ENCODE peak calls at places on chromosomes 13 and 19, in seven cellular contexts. One of them, this sample, is unnamed.

GRCh38 chr19:38079926-38080380 is 144.1 kb downstream of the DPF1 start:
- DNase-seq in heart left ventricle: no peak
- DNase-seq in ovary: no peak
- DNase-seq in adrenal gland: no peak
- DNase-seq in IMR-90: peak
- DNase-seq in spleen: no peak
- DNase-seq in A549: peak
- DNase-seq in this sample: no peak

GRCh38 chr19:45508931-45509691 is 1.8 kb downstream of the VASP start:
- DNase-seq in heart left ventricle: peak
- DNase-seq in ovary: peak
- DNase-seq in A549: peak
- DNase-seq in spleen: peak
- DNase-seq in IMR-90: peak
- DNase-seq in adrenal gland: peak
- DNase-seq in this sample: peak

GRCh38 chr13:44903596-44903995 is 85.7 kb downstream of the NUFIP1 start:
- DNase-seq in adrenal gland: peak
- DNase-seq in spleen: no peak
- DNase-seq in heart left ventricle: peak
- DNase-seq in ovary: peak
- DNase-seq in A549: no peak
- DNase-seq in IMR-90: peak
- DNase-seq in this sample: peak

GRCh38 chr13:46567671-46568070 is 14.7 kb downstream of the LRCH1 start:
- DNase-seq in IMR-90: no peak
- DNase-seq in heart left ventricle: no peak
- DNase-seq in ovary: no peak
- DNase-seq in spleen: no peak
- DNase-seq in A549: no peak
- DNase-seq in adrenal gland: no peak
- DNase-seq in this sample: no peak

GRCh38 chr19:4914736-4915501 is 5.6 kb downstream of the UHRF1 start:
- DNase-seq in ovary: no peak
- DNase-seq in heart left ventricle: no peak
- DNase-seq in spleen: peak
- DNase-seq in A549: peak
- DNase-seq in adrenal gland: peak
- DNase-seq in IMR-90: peak
- DNase-seq in this sample: no peak

GRCh38 chr19:39237200-39238184 is 7.3 kb downstream of the IFNL3 start:
- DNase-seq in adrenal gland: no peak
- DNase-seq in heart left ventricle: no peak
- DNase-seq in A549: no peak
- DNase-seq in spleen: peak
- DNase-seq in ovary: no peak
- DNase-seq in IMR-90: no peak
- DNase-seq in this sample: no peak

GRCh38 chr19:12482505-12482886 is 2.1 kb downstream of the ZNF709 start:
- DNase-seq in heart left ventricle: no peak
- DNase-seq in A549: no peak
- DNase-seq in IMR-90: no peak
- DNase-seq in adrenal gland: no peak
- DNase-seq in ovary: no peak
- DNase-seq in spleen: no peak
- DNase-seq in this sample: no peak

GRCh38 chr13:103006706-103007426 is 59.4 kb downstream of the SLC10A2 start:
- DNase-seq in heart left ventricle: no peak
- DNase-seq in A549: no peak
- DNase-seq in IMR-90: no peak
- DNase-seq in ovary: no peak
- DNase-seq in spleen: no peak
- DNase-seq in adrenal gland: no peak
- DNase-seq in this sample: no peak

GRCh38 chr19:18984251-18984650 is 43.2 kb upstream of the HOMER3 start:
- DNase-seq in adrenal gland: no peak
- DNase-seq in heart left ventricle: no peak
- DNase-seq in ovary: no peak
- DNase-seq in spleen: no peak
- DNase-seq in IMR-90: no peak
- DNase-seq in A549: no peak
- DNase-seq in this sample: no peak

GRCh38 chr13:36883829-36884228 is 36.2 kb downstream of the SMAD9 start:
- DNase-seq in A549: no peak
- DNase-seq in adrenal gland: no peak
- DNase-seq in spleen: no peak
- DNase-seq in heart left ventricle: no peak
- DNase-seq in ovary: no peak
- DNase-seq in IMR-90: no peak
- DNase-seq in this sample: no peak

GRCh38 chr13:32443111-32443510 is 15.2 kb upstream of the N4BP2L1 start:
- DNase-seq in spleen: no peak
- DNase-seq in A549: peak
- DNase-seq in heart left ventricle: no peak
- DNase-seq in adrenal gland: peak
- DNase-seq in IMR-90: peak
- DNase-seq in ovary: no peak
- DNase-seq in this sample: no peak

GRCh38 chr13:110560606-110561334 is 752 bp downstream of the RAB20 start:
- DNase-seq in spleen: no peak
- DNase-seq in IMR-90: no peak
- DNase-seq in heart left ventricle: no peak
- DNase-seq in A549: no peak
- DNase-seq in ovary: no peak
- DNase-seq in adrenal gland: peak
- DNase-seq in this sample: no peak

GRCh38 chr13:45875951-45876350 is 24.4 kb upstream of the SIAH3 start:
- DNase-seq in ovary: no peak
- DNase-seq in heart left ventricle: no peak
- DNase-seq in IMR-90: no peak
- DNase-seq in spleen: no peak
- DNase-seq in A549: no peak
- DNase-seq in adrenal gland: no peak
- DNase-seq in this sample: no peak

GRCh38 chr19:1481893-1482360 is 2.9 kb upstream of the C19orf25 start:
- DNase-seq in IMR-90: no peak
- DNase-seq in A549: no peak
- DNase-seq in ovary: no peak
- DNase-seq in adrenal gland: no peak
- DNase-seq in spleen: peak
- DNase-seq in heart left ventricle: peak
- DNase-seq in this sample: no peak

GRCh38 chr19:18557474-18558201 is at the start of gene KXD1:
- DNase-seq in ovary: peak
- DNase-seq in A549: peak
- DNase-seq in heart left ventricle: peak
- DNase-seq in adrenal gland: peak
- DNase-seq in IMR-90: peak
- DNase-seq in spleen: peak
- DNase-seq in this sample: peak

GRCh38 chr13:21176982-21177284 is 475 bp downstream of the MRPL57 start:
- DNase-seq in adrenal gland: no peak
- DNase-seq in ovary: no peak
- DNase-seq in IMR-90: no peak
- DNase-seq in heart left ventricle: no peak
- DNase-seq in A549: no peak
- DNase-seq in spleen: no peak
- DNase-seq in this sample: no peak

GRCh38 chr19:21148681-21149080 is 6.8 kb downstream of the ZNF431 start:
- DNase-seq in adrenal gland: no peak
- DNase-seq in IMR-90: no peak
- DNase-seq in A549: no peak
- DNase-seq in heart left ventricle: no peak
- DNase-seq in spleen: no peak
- DNase-seq in ovary: no peak
- DNase-seq in this sample: no peak

DNA sequence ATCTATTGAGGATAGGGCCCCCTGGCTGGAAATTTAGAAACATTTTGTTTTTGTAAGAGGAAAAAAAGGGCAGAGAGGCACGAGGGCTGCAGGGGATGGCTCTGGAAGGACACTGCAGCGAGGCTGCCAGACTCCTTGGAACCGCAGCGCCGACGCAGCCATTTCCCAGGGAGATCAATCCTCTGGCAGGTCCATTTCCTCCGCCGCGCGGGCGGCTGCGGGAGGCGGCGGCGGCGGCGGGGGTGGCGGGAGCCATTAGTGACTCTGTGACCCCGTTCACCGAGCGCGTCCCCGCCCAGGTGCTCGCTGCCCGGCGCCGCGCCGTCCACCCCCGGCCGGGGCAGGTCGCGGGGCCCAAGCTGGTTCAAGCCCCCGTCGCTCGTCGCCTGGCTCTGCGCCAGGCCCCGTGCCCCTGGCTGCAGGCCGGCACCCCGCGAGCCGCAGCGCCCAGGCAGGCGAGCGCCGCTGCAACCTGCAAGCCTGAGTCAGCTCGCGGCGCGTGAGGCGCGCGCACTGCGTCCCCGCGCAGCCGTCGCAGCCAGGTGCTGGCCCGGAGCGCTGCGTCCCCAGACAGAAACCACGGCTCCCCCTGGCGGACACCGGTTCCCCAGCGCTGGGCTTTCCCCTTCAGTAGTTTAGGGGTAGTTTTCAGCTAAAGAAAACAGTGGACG is 192.6 kb downstream of the KATNAL1 start:
- DNase-seq in spleen: peak
- DNase-seq in heart left ventricle: peak
- DNase-seq in adrenal gland: peak
- DNase-seq in A549: peak
- DNase-seq in ovary: peak
- DNase-seq in IMR-90: peak
- DNase-seq in this sample: peak
- TF ChIP-seq POLR2A in spleen: no peak
- TF ChIP-seq POLR2A in heart left ventricle: no peak
- TF ChIP-seq POLR2A in adrenal gland: peak
- TF ChIP-seq POLR2A in A549: peak
- TF ChIP-seq POLR2A in ovary: no peak
- TF ChIP-seq POLR2A in IMR-90: no peak
- TF ChIP-seq POLR2A in this sample: peak

GRCh38 chr19:30691767-30692516 is 319.8 kb downstream of the ZNF536 start:
- DNase-seq in adrenal gland: no peak
- DNase-seq in ovary: no peak
- DNase-seq in heart left ventricle: no peak
- DNase-seq in A549: no peak
- DNase-seq in spleen: no peak
- DNase-seq in IMR-90: no peak
- DNase-seq in this sample: no peak
- H3K4me3 ChIP-seq in adrenal gland: peak
- H3K4me3 ChIP-seq in ovary: peak
- H3K4me3 ChIP-seq in heart left ventricle: peak
- H3K4me3 ChIP-seq in A549: no peak
- H3K4me3 ChIP-seq in spleen: no peak
- H3K4me3 ChIP-seq in IMR-90: no peak
- H3K4me3 ChIP-seq in this sample: peak

DNA sequence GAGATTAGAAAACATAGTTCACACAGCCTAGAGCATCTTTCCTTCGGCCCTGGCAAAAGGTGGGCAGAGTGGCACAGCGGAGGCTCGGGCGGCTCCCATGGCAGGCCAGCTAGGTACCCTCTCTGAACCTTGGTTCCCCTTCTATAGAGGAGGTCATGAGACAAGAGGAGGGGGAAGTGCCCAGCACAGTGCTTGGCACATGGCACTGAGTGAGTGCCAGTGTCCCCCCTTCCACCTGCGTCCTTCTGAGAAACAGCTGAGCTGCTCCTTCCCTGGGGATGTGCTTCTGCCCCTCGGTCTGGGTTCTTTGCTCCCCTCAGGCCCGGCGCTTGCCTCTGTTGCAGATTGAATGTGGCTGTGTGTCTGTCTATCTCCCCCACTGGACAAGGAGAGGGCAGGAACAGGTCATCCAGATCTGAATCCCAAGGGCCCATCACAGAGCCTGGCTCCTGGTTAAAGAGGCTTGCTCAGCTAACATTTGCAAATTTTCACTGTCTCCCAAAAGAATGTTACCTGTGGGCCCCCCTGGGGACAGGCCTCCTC is 165.6 kb downstream of the USP12 start:
- DNase-seq in heart left ventricle: no peak
- DNase-seq in spleen: peak
- DNase-seq in adrenal gland: no peak
- DNase-seq in IMR-90: no peak
- DNase-seq in ovary: no peak
- DNase-seq in A549: no peak
- DNase-seq in this sample: no peak
- H3K27ac ChIP-seq in heart left ventricle: no peak
- H3K27ac ChIP-seq in spleen: no peak
- H3K27ac ChIP-seq in adrenal gland: no peak
- H3K27ac ChIP-seq in IMR-90: no peak
- H3K27ac ChIP-seq in ovary: no peak
- H3K27ac ChIP-seq in A549: peak
- H3K27ac ChIP-seq in this sample: no peak

GRCh38 chr19:47258434-47258833 is 2.1 kb downstream of the CCDC9 start:
- DNase-seq in IMR-90: no peak
- DNase-seq in adrenal gland: no peak
- DNase-seq in spleen: peak
- DNase-seq in heart left ventricle: no peak
- DNase-seq in A549: no peak
- DNase-seq in ovary: no peak
- DNase-seq in this sample: no peak

GRCh38 chr19:47258895-47259555 is 2.7 kb downstream of the CCDC9 start:
- DNase-seq in ovary: no peak
- DNase-seq in adrenal gland: no peak
- DNase-seq in IMR-90: no peak
- DNase-seq in A549: no peak
- DNase-seq in spleen: peak
- DNase-seq in heart left ventricle: no peak
- DNase-seq in this sample: no peak

GRCh38 chr19:47256688-47257410 is 524 bp downstream of the CCDC9 start:
- DNase-seq in spleen: peak
- DNase-seq in adrenal gland: peak
- DNase-seq in heart left ventricle: peak
- DNase-seq in ovary: peak
- DNase-seq in IMR-90: peak
- DNase-seq in A549: peak
- DNase-seq in this sample: peak

GRCh38 chr19:47255947-47256687 is at the start of gene CCDC9:
- DNase-seq in ovary: peak
- DNase-seq in adrenal gland: peak
- DNase-seq in spleen: peak
- DNase-seq in A549: peak
- DNase-seq in heart left ventricle: peak
- DNase-seq in IMR-90: peak
- DNase-seq in this sample: peak

GRCh38 chr19:47257411-47258169 is 1.3 kb downstream of the CCDC9 start:
- DNase-seq in adrenal gland: no peak
- DNase-seq in heart left ventricle: no peak
- DNase-seq in IMR-90: no peak
- DNase-seq in spleen: peak
- DNase-seq in ovary: peak
- DNase-seq in A549: no peak
- DNase-seq in this sample: no peak
- TF ChIP-seq POLR2A in adrenal gland: peak
- TF ChIP-seq POLR2A in heart left ventricle: no peak
- TF ChIP-seq POLR2A in IMR-90: peak
- TF ChIP-seq POLR2A in spleen: no peak
- TF ChIP-seq POLR2A in ovary: peak
- TF ChIP-seq POLR2A in A549: peak
- TF ChIP-seq POLR2A in this sample: peak

DNA sequence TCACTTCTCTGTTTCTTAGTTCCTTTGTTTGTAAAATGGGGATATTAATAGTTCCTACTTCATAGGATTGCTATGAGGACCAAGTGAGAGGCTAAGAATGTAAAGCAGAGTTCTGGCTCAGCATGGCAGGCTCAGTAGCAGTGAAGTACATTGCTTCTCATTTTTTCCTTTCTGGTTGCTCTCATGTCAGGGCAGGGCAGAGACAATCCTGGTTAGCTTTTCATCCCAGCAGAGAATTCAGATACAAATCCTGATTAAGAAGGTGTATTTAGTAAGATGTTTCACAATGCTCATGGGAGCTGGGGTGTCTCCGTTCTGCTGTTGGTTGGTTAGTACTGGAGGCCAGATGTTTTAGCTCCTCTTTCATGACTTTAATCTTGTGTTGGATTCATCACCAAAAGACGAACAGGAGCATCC is 42.9 kb downstream of the WASF3 start:
- DNase-seq in heart left ventricle: no peak
- DNase-seq in adrenal gland: no peak
- DNase-seq in A549: no peak
- DNase-seq in ovary: no peak
- DNase-seq in IMR-90: peak
- DNase-seq in spleen: no peak
- DNase-seq in this sample: peak
- H3K4me3 ChIP-seq in heart left ventricle: no peak
- H3K4me3 ChIP-seq in adrenal gland: no peak
- H3K4me3 ChIP-seq in A549: no peak
- H3K4me3 ChIP-seq in ovary: no peak
- H3K4me3 ChIP-seq in IMR-90: no peak
- H3K4me3 ChIP-seq in spleen: no peak
- H3K4me3 ChIP-seq in this sample: no peak

This sample was measured in uterus.